ENCODE peak calls at places on chromosomes 4 and X, in ten cellular contexts. N, O, Y, H, A, T, J, R, V and L are unnamed samples.

GRCh38 chr4:180560896-180561295 is 1682.3 kb upstream of the TENM3 start:
- DNase-seq in N (no peak), O (no peak), Y (no peak), H (no peak), A (no peak), T (no peak), J (no peak), R (peak; percentile 91), V (peak; percentile 13), L (no peak)

GRCh38 chrX:78822157-78822683 is 74.7 kb downstream of the LPAR4 start:
- DNase-seq in N (no peak), O (no peak), Y (no peak), H (no peak), A (no peak), T (no peak), J (no peak), R (no peak), V (no peak), L (no peak)

GRCh38 chr4:34850983-34851382 is 1393.3 kb downstream of the ARAP2 start:
- DNase-seq in N (peak; percentile 30), O (no peak), Y (no peak), H (no peak), A (no peak), T (no peak), J (no peak), R (no peak), V (no peak), L (no peak)

GRCh38 chrX:20530319-20530979 is 263.7 kb upstream of the RPS6KA3 start:
- DNase-seq in N (no peak), O (peak; percentile 32), Y (no peak), H (no peak), A (peak; percentile 83), T (no peak), J (peak; percentile 23), R (peak; percentile 72), V (peak; percentile 64), L (no peak)

GRCh38 chr4:48375651-48376291 is 34.4 kb downstream of the SLAIN2 start:
- DNase-seq in N (no peak), O (peak; percentile 49), Y (no peak), H (no peak), A (no peak), T (no peak), J (peak; percentile 32), R (peak; percentile 91), V (peak; percentile 80), L (no peak)

GRCh38 chrX:112746812-112747630 is 67.3 kb upstream of the LHFPL1 start:
- DNase-seq in N (no peak), O (no peak), Y (no peak), H (no peak), A (no peak), T (no peak), J (no peak), R (no peak), V (peak; percentile 10), L (no peak)

GRCh38 chrX:56802921-56803848 is 74.1 kb downstream of the NBDY start:
- DNase-seq in N (no peak), O (peak; percentile 25), Y (peak; percentile 48), H (peak; percentile 83), A (peak; percentile 89), T (no peak), J (peak; percentile 81), R (peak; percentile 80), V (peak; percentile 72), L (no peak)

GRCh38 chrX:136768469-136769084 is 12.2 kb downstream of the ARHGEF6 start:
- DNase-seq in N (peak; percentile 61), O (no peak), Y (peak; percentile 17), H (peak; percentile 77), A (peak; percentile 63), T (no peak), J (no peak), R (peak; percentile 94), V (peak; percentile 83), L (peak; percentile 61)

GRCh38 chr4:169900241-169900845 is 125.9 kb downstream of the MFAP3L start:
- DNase-seq in N (no peak), O (no peak), Y (no peak), H (no peak), A (no peak), T (no peak), J (no peak), R (no peak), V (no peak), L (no peak)

GRCh38 chr4:78865451-78865850 is 73.8 kb downstream of the PAQR3 start:
- DNase-seq in N (no peak), O (no peak), Y (no peak), H (no peak), A (no peak), T (no peak), J (no peak), R (no peak), V (no peak), L (no peak)
- H3K36me3 ChIP-seq in N (peaks cover 2% of the 10 kb centered on the region), O (no peaks in the 10 kb centered on the region), Y (no peaks in the 10 kb centered on the region), H (peaks cover 46% of the 10 kb centered on the region), A (peaks cover 32% of the 10 kb centered on the region), T (peaks cover 32% of the 10 kb centered on the region), J (no peaks in the 10 kb centered on the region), R (peaks cover 4% of the 10 kb centered on the region), V (no peaks in the 10 kb centered on the region), L (no peaks in the 10 kb centered on the region)

GRCh38 chr4:111510535-111510934 is 634.7 kb upstream of the FAM241A start:
- DNase-seq in N (no peak), O (no peak), Y (no peak), H (no peak), A (no peak), T (no peak), J (no peak), R (no peak), V (no peak), L (no peak)
- H3K36me3 ChIP-seq in N (no peaks in the 10 kb centered on the region), O (no peaks in the 10 kb centered on the region), Y (no peaks in the 10 kb centered on the region), H (no peaks in the 10 kb centered on the region), A (no peaks in the 10 kb centered on the region), T (no peaks in the 10 kb centered on the region), J (no peaks in the 10 kb centered on the region), R (no peaks in the 10 kb centered on the region), V (no peaks in the 10 kb centered on the region), L (no peaks in the 10 kb centered on the region)

DNA sequence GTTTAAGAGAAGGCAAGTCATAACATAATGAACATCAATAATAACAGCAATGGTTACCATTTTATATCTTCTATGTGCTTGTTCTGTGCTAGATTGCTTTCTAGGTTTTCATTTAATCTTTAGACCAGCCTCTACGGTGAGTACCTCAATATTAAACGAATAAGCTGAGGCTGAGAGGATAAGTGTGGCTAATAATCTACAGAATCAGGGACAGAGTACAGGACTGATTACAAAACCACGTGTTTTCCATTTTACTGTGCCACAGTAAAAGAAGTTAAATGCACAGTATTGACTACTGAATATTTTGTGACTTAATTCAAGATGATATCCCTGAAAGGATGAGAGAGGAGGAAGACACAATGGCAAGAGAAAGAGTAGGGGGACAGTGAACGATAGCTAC is 56.3 kb downstream of the HUWE1 start:
- DNase-seq in N (no peak), O (no peak), Y (no peak), H (no peak), A (no peak), T (no peak), J (no peak), R (no peak), V (no peak), L (no peak)
- H3K36me3 ChIP-seq in N (peaks cover 6% of the 10 kb centered on the region), O (no peaks in the 10 kb centered on the region), Y (no peaks in the 10 kb centered on the region), H (peaks cover 88% of the 10 kb centered on the region), A (peaks cover 83% of the 10 kb centered on the region), T (peaks cover 86% of the 10 kb centered on the region), J (no peaks in the 10 kb centered on the region), R (peaks cover 79% of the 10 kb centered on the region), V (peaks cover 38% of the 10 kb centered on the region), L (peaks cover 72% of the 10 kb centered on the region)

DNA sequence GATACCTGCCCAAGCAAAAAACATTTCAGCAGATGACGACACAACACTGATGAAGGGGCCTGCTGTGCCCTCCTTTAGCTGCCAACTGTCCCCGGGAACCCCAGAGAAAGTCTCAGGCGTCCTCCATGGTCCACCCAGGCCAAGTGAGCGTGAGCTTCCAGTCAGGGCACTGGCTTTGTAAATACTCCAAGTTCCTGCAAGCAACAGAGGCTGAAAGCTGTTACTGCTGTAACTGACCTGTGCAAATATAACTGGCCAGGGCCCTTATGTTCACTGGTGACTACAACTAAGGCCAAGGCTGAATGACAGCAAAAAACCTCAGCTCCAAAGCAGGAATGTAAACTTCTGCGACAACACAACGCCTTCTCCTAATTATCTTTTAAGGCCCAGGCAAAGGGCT is 8.2 kb downstream of the WDR1 start:
- DNase-seq in N (no peak), O (no peak), Y (no peak), H (no peak), A (no peak), T (no peak), J (no peak), R (no peak), V (no peak), L (no peak)
- H3K36me3 ChIP-seq in N (peaks cover 31% of the 10 kb centered on the region), O (no peaks in the 10 kb centered on the region), Y (peaks cover 4% of the 10 kb centered on the region), H (peaks cover 38% of the 10 kb centered on the region), A (peaks cover 91% of the 10 kb centered on the region), T (peaks cover 66% of the 10 kb centered on the region), J (no peaks in the 10 kb centered on the region), R (peaks cover 27% of the 10 kb centered on the region), V (peaks cover 35% of the 10 kb centered on the region), L (peaks cover 72% of the 10 kb centered on the region)

DNA sequence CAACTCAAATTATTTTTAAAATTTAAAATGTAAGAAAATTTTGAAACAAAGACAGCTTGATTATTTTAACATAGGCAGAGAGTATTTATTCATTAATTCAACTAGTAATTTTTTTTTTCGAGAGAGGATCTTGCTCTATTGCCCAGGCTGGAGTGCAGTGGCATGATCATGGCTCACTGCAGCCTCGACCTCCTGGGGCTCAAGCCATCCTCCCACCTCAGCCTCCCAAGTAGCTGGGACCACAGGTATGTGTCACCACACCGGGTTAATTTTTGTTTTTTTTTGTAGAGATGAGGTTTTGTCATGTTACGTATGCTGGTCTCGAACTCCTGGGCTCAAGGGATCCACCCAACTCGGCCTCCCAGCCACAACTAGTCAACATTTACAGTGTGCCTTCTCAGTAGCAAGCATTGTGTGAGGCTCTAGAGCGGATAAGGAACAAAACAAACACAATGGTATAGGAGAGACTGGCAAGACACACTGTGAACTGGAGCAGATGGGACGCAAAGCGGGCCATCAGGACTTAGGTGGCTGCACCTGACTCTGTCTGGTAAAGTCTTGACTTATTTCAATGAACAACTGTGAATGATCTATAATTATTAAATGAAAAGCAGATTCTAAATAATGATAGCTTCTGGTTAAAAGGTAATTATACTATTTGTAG is 21.6 kb downstream of the SETD7 start:
- DNase-seq in N (no peak), O (no peak), Y (no peak), H (no peak), A (no peak), T (no peak), J (no peak), R (no peak), V (no peak), L (no peak)
- H3K36me3 ChIP-seq in N (no peaks in the 10 kb centered on the region), O (no peaks in the 10 kb centered on the region), Y (no peaks in the 10 kb centered on the region), H (peaks cover 16% of the 10 kb centered on the region), A (peaks cover 57% of the 10 kb centered on the region), T (peaks cover 20% of the 10 kb centered on the region), J (no peaks in the 10 kb centered on the region), R (peaks cover 15% of the 10 kb centered on the region), V (no peaks in the 10 kb centered on the region), L (no peaks in the 10 kb centered on the region)